ENCODE peak calls at places on chromosomes 7 and 10, in nine cellular contexts. O, C, Q, H, J, U, T, D and E are unnamed samples.

GRCh38 chr7:141463986-141464385 is 87.2 kb upstream of the AGK start:
- DNase-seq in U (no peak), Q (no peak), C (no peak), J (no peak), T (no peak), H (no peak), O (no peak), D (no peak), E (no peak)

GRCh38 chr10:83522456-83522855 is 616.9 kb upstream of the GHITM start:
- DNase-seq in Q (no peak), H (no peak), J (no peak), U (no peak), C (no peak), T (no peak), D (no peak), O (no peak), E (no peak)

GRCh38 chr7:50564171-50564570 is 1.0 kb downstream of the DDC start:
- DNase-seq in D (no peak), J (no peak), C (no peak), O (no peak), H (no peak), Q (peak; percentile 32), T (no peak), U (no peak), E (no peak)

GRCh38 chr10:93149761-93150160 is 76.1 kb downstream of the CYP26A1 start:
- DNase-seq in C (no peak), H (no peak), D (no peak), U (no peak), O (no peak), Q (no peak), J (no peak), T (no peak), E (no peak)

GRCh38 chr10:128095753-128096469 is 30.3 kb downstream of the MKI67 start:
- DNase-seq in H (no peak), D (no peak), Q (no peak), J (no peak), C (no peak), T (no peak), O (no peak), U (no peak), E (no peak)

GRCh38 chr7:5396542-5396941 is 27.1 kb downstream of the TNRC18 start:
- DNase-seq in C (no peak), O (no peak), U (no peak), J (peak; percentile 84), D (peak; percentile 32), Q (peak; percentile 49), T (no peak), H (peak; percentile 41), E (no peak)

GRCh38 chr7:157828881-157829280 is 492.1 kb downstream of the DNAJB6 start:
- DNase-seq in Q (no peak), T (no peak), D (no peak), C (no peak), O (no peak), U (no peak), H (no peak), J (no peak), E (no peak)

GRCh38 chr7:99070361-99070760 is 73.5 kb downstream of the SMURF1 start:
- DNase-seq in U (no peak), D (no peak), J (no peak), C (no peak), H (no peak), Q (no peak), T (no peak), O (no peak), E (no peak)

GRCh38 chr7:133044722-133045473 is 37.0 kb downstream of the CHCHD3 start:
- DNase-seq in O (no peak), C (no peak), Q (no peak), D (no peak), U (no peak), H (no peak), J (no peak), T (no peak), E (no peak)

GRCh38 chr7:154409703-154410311 is 357.6 kb downstream of the DPP6 start:
- DNase-seq in C (no peak), U (no peak), Q (no peak), H (no peak), O (no peak), J (peak; percentile 44), T (no peak), D (peak; percentile 20), E (no peak)

GRCh38 chr7:139230484-139230773 is 608 bp upstream of the UBN2 start:
- DNase-seq in D (no peak), Q (no peak), H (no peak), O (no peak), U (no peak), T (no peak), C (no peak), J (no peak), E (no peak)

GRCh38 chr7:98178321-98178720 is 32.9 kb upstream of the BHLHA15 start:
- DNase-seq in T (no peak), O (no peak), U (no peak), C (peak; percentile 44), D (peak; percentile 19), Q (no peak), H (no peak), J (no peak), E (no peak)

GRCh38 chr7:50766808-50767207 is 15.9 kb downstream of the GRB10 start:
- DNase-seq in C (no peak), O (no peak), Q (no peak), H (no peak), D (no peak), U (no peak), J (no peak), T (no peak), E (no peak)

GRCh38 chr10:786666-787512 is 97.4 kb upstream of the DIP2C start:
- DNase-seq in Q (peak; percentile 15), D (no peak), T (peak; percentile 61), U (no peak), C (no peak), H (no peak), J (no peak), O (no peak), E (no peak)

GRCh38 chr10:93408788-93409187 is 73.3 kb downstream of the MYOF start:
- DNase-seq in U (no peak), J (no peak), D (no peak), O (no peak), H (no peak), C (no peak), T (no peak), Q (no peak), E (no peak)

GRCh38 chr10:74417397-74417796 is 266.4 kb downstream of the ADK start:
- DNase-seq in Q (no peak), J (no peak), C (no peak), U (no peak), T (no peak), D (no peak), H (no peak), O (no peak), E (no peak)

GRCh38 chr10:43682956-43683355 is 34.3 kb upstream of the ZNF32 start:
- DNase-seq in U (no peak), T (no peak), J (no peak), D (no peak), Q (no peak), H (peak; percentile 63), O (no peak), C (no peak), E (peak; percentile 65)

GRCh38 chr7:25557379-25557916 is 329.2 kb upstream of the NPVF start:
- DNase-seq in C (no peak), T (no peak), O (no peak), Q (no peak), H (no peak), U (no peak), J (no peak), D (no peak), E (no peak)

GRCh38 chr10:92813979-92814378 is 34.3 kb upstream of the EXOC6 start:
- DNase-seq in Q (no peak), O (no peak), D (no peak), T (no peak), H (no peak), C (no peak), J (no peak), U (no peak), E (no peak)

GRCh38 chr10:78944658-78945333 is 124.0 kb upstream of the ZMIZ1 start:
- DNase-seq in J (no peak), D (peak; percentile 74), T (peak; percentile 74), U (no peak), C (no peak), O (no peak), H (peak; percentile 94), Q (peak; percentile 45), E (peak; percentile 89)

GRCh38 chr10:930415-931325 is 835 bp downstream of the LARP4B start:
- DNase-seq in J (peak; percentile 66), U (peak; percentile 28), D (peak; percentile 48), T (peak; percentile 70), O (no peak), C (peak; percentile 7), H (peak; percentile 59), Q (peak; percentile 73), E (peak; percentile 65)

GRCh38 chr7:27091125-27091524 is 4.7 kb downstream of the HOXA1 start:
- DNase-seq in Q (no peak), U (no peak), D (no peak), C (peak; percentile 77), H (no peak), O (no peak), J (no peak), T (no peak), E (no peak)

GRCh38 chr7:91249506-91250233 is 14.6 kb upstream of the FZD1 start:
- DNase-seq in C (no peak), H (peak; percentile 83), J (no peak), O (no peak), D (no peak), U (no peak), T (no peak), Q (no peak), E (peak; percentile 68)

GRCh38 chr7:35802649-35803048 is 1.8 kb downstream of the SEPTIN7 start:
- DNase-seq in Q (peak; percentile 18), U (no peak), C (no peak), O (no peak), J (peak; percentile 66), T (no peak), D (no peak), H (no peak), E (peak; percentile 8)

GRCh38 chr10:35640951-35641429 is 1.1 kb downstream of the FZD8 start:
- DNase-seq in O (no peak), J (no peak), H (peak; percentile 65), U (peak; percentile 82), Q (peak; percentile 69), C (peak; percentile 24), D (peak; percentile 61), T (peak; percentile 83), E (peak; percentile 79)

GRCh38 chr7:48035301-48035966 is at the start of gene C7orf57:
- DNase-seq in U (peak; percentile 95), C (peak; percentile 83), D (peak; percentile 90), H (peak; percentile 98), T (peak; percentile 93), Q (peak; percentile 89), O (peak; percentile 68), J (no peak), E (peak; percentile 98)

GRCh38 chr10:807958-808353 is 118.5 kb upstream of the DIP2C start:
- DNase-seq in C (no peak), J (no peak), O (no peak), U (no peak), T (no peak), Q (no peak), D (no peak), H (no peak), E (peak; percentile 3)

GRCh38 chr7:112204072-112204775 is 2.0 kb downstream of the DOCK4 start:
- DNase-seq in J (peak; percentile 16), U (no peak), C (peak; percentile 36), O (no peak), D (no peak), Q (peak; percentile 22), T (no peak), H (no peak), E (no peak)

GRCh38 chr7:87216701-87217508 is 2.6 kb downstream of the TMEM243 start:
- DNase-seq in D (no peak), U (no peak), Q (no peak), O (no peak), T (no peak), C (no peak), J (peak; percentile 93), H (no peak), E (no peak)

GRCh38 chr7:123314886-123315285 is 115.1 kb upstream of the SLC13A1 start:
- DNase-seq in H (no peak), J (no peak), O (no peak), D (no peak), T (no peak), U (no peak), Q (no peak), C (no peak), E (no peak)

GRCh38 chr7:12951397-12951801 is 264.0 kb downstream of the ARL4A start:
- DNase-seq in C (no peak), T (no peak), D (no peak), H (peak; percentile 28), J (no peak), Q (no peak), O (no peak), U (no peak), E (peak; percentile 24)